ENCODE peak calls at places on chromosomes 3 and 15, in four cellular contexts. V is uterus, P is sigmoid colon, X is stomach. D is an unnamed sample.

GRCh38 chr3:155153242-155154186 is 73.4 kb downstream of the MME start:
- DNase-seq in P (no peak), X (no peak), V (no peak), D (no peak)

GRCh38 chr3:63877737-63878393 is 14.2 kb downstream of the ATXN7 start:
- DNase-seq in V (no peak), P (no peak), X (no peak), D (no peak)

GRCh38 chr3:13937131-13937530 is 57.3 kb upstream of the WNT7A start:
- DNase-seq in P (no peak), X (no peak), V (no peak), D (no peak)

GRCh38 chr3:71371282-71371681 is 212.2 kb downstream of the FOXP1 start:
- DNase-seq in X (no peak), V (no peak), P (no peak), D (no peak)

GRCh38 chr3:109559389-109559788 is 222.0 kb upstream of the DPPA4 start:
- DNase-seq in X (no peak), P (no peak), V (no peak), D (no peak)

GRCh38 chr15:101545548-101546505 is 56.3 kb upstream of the PCSK6 start:
- DNase-seq in P (peak; percentile 7), V (no peak), X (no peak), D (no peak)

GRCh38 chr15:70156781-70157261 is 59.1 kb upstream of the TLE3 start:
- DNase-seq in P (peak; percentile 86), V (no peak), X (peak; percentile 56), D (peak; percentile 78)

GRCh38 chr15:53116169-53116568 is 326.0 kb upstream of the ONECUT1 start:
- DNase-seq in X (no peak), V (no peak), P (no peak), D (no peak)

GRCh38 chr3:182248349-182248880 is 536.7 kb downstream of the SOX2 start:
- DNase-seq in P (no peak), X (no peak), V (no peak), D (no peak)

GRCh38 chr15:78316211-78317077 is 17.0 kb upstream of the SKIC8 start:
- DNase-seq in P (peak; percentile 55), X (peak; percentile 61), V (no peak), D (no peak)

GRCh38 chr3:52014613-52015012 is 18.9 kb upstream of the RPL29 start:
- DNase-seq in P (no peak), X (no peak), V (no peak), D (no peak)

GRCh38 chr15:40320931-40321371 is 2.5 kb upstream of the INAFM2 start:
- DNase-seq in V (peak; percentile 70), P (peak; percentile 79), X (peak; percentile 66), D (peak; percentile 48)

GRCh38 chr15:73524919-73525318 is 82.0 kb downstream of the REC114 start:
- DNase-seq in X (no peak), P (no peak), V (no peak), D (no peak)

GRCh38 chr3:42149537-42150426 is 58.6 kb downstream of the TRAK1 start:
- DNase-seq in X (peak; percentile 90), P (no peak), V (no peak), D (no peak)

GRCh38 chr3:183534249-183534648 is 21.3 kb downstream of the KLHL6 start:
- DNase-seq in V (no peak), X (no peak), P (no peak), D (no peak)

DNA sequence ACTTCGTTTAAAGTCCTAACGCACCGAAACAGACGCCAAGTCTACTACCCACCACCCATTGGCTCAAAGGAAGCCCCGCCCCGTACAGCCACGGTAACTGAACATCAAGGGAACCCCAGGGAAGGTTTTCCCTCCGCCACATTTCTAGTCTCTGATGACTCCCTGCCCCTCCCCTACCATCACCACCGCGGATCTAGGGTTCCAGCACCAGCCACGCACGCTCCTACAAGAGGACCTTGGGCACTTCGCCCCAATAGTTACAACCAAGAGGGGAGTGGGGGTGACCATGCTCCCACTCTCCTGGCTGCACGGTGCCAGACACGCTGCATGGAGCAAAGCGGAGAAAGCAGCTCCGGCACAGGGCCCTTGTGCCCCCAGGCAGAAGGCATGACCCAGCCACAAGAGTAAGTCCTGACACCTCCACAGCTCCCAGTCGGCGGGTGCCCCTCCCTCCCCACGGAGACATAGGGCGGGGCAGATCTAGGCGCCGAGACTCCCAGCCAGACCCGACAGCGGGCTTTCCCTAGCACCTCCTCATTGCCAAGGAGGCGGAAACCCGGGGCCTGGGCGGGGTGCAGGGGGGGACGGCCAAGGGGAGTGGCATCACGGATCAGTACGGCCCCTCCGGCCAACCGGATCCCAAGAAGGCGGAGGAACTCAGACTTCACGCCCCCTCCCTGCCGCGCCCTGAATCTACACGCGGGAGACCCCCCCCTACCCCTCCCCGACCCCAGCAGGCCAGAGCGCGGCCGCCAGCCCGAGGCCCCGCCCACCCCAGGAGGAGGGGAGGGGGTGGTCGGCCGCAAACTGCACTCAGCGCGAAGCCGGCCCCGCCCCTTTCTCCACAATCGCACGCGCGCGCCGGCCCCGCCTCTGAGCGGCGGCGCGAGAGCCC is 936 bp downstream of the SIN3A start:
- DNase-seq in V (peak; percentile 98), P (peak; percentile 99), X (peak; percentile 97), D (peak; percentile 97)
- TF ChIP-seq POLR2A in V (no peak), P (no peak), X (no peak), D (no peak)

GRCh38 chr15:66725468-66725785 is 23.4 kb downstream of the SMAD6 start:
- DNase-seq in V (no peak), P (no peak), X (no peak), D (no peak)
- H3K4me1 ChIP-seq in V (peaks cover 6% of the 10 kb centered on the region), P (peaks cover 29% of the 10 kb centered on the region), X (peaks cover 7% of the 10 kb centered on the region), D (no peaks in the 10 kb centered on the region)

GRCh38 chr3:150184426-150185071 is 213.9 kb upstream of the PFN2 start:
- DNase-seq in X (no peak), P (no peak), V (no peak), D (no peak)
- H3K4me3 ChIP-seq in X (peak overlapping the region; percentile 42), P (peak overlapping the region; percentile 38), V (no peak overlapping the region), D (peak overlapping the region; percentile 40)

DNA sequence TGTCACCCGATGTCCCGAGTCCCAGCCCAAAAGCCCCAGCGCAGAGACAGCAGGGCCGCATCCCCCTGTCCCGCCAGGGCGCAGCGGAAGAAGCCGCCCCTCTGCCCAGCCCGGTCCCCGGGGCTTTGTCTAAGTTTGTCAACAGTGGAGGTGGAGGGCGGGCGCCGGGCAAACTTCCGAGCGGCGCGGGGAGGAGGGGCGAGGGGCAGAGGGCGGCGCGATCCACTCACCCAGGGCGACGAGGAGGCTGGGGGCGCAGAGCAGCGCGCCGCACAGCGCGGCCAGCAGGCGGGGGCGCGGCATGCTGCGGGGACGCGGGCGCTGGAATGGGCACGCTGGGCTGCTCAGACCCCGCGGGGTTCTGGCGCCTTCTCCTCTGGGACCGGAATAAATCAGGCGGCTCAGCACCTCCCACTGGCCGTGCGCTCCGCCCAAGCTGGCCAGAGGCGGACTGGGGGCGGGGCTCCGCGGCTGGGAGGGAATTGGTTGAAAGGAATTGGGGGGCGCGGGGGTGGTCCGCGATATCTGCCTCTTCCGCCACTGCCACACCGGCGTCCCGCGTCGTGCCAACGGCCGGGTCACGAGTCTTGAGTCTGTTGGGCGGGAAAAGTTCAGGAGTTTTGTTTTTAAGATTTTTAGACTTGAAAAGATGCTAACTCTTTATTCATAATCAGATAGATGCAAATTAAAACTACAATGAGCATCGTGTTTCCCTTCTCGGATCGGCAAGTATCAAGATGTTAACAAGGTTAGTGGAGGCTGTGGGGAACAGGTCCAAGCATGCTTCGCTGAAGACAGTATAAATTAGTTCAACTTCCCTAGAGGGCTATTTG is at the start of gene MFGE8:
- DNase-seq in V (peak; percentile 80), X (peak; percentile 54), P (peak; percentile 85), D (peak; percentile 86)
- TF ChIP-seq POLR2A in V (peak; percentile 75), X (no peak), P (no peak), D (peak; percentile 99)

GRCh38 chr3:69255928-69256327 is 130.0 kb downstream of the FRMD4B start:
- DNase-seq in X (no peak), V (no peak), P (no peak), D (no peak)
- H3K4me1 ChIP-seq in X (no peaks in the 10 kb centered on the region), V (no peaks in the 10 kb centered on the region), P (no peaks in the 10 kb centered on the region), D (no peaks in the 10 kb centered on the region)

GRCh38 chr15:42891569-42891968 is 29.0 kb downstream of the TTBK2 start:
- DNase-seq in X (no peak), V (no peak), P (no peak), D (no peak)

DNA sequence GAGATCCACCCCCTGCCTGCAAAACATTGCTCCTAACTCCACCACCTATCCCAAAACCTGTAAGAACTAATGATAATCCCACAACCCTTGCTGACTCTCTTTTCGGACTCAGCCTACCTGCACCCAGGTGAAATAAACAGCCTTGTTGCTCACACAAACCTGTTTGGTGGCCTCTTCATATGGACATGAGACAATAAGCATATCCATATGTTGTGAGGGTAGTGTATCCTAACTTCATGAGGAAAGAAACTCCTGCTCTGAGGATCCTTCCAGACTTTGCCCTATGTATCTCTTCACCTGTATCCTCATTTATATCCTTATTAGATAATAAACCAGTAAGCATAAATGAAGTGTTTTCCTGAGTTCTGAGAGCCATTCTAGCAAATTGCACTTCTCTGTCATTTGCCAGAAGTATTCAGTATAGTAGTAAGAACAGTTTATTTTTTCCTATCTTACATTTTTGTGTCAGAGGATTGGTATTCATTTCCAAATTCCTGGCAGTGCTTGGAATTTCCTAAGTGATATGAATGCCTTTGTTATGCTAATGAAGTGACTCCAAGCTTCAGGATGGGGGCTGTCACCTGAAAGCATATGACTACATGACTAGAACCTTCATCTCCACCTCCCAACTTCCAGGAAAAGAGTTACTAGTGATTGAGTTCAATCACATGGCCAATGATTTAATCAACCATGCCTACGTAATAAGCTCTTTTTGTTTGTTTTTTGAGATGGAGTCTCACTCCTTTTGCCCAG is 30.2 kb downstream of the TTBK2 start:
- DNase-seq in V (no peak), P (no peak), X (no peak), D (no peak)
- H3K4me3 ChIP-seq in V (no peak overlapping the region), P (no peak overlapping the region), X (no peak overlapping the region), D (no peak overlapping the region)

DNA sequence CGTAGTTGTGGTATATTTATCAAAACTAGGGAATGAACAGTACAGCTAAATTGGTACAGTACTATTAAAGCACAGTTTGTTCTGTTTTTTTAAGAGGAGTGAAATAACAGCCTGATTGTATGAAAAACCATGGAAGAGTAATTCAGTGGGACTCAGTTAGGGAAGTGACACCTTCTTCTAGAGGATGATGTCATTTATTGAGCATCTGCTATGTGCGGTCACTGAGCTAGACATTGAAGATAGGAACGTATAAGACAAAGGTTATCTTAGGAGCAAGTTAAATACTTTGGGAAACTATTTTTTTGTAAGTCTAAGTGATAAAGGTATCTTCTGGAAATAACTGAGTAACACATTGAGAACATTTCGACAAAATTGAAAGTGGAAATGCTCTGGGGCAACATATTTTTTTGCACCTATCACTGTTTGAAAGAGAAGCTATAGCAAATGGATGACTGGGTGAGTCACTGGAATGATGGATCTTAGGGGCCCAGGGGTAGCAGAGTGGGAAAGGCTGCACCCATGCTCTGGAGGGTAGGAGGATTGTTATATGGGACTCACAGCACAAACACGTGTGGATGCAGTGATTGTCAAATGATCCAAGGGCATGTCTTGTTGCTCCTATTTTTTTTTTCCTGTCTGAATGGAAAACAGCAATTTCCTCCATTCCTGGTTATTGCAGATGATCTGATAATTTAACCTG is 43.0 kb downstream of the OXNAD1 start:
- DNase-seq in X (no peak), P (no peak), V (no peak), D (no peak)
- TF ChIP-seq POLR2A in X (no peak), P (no peak), V (no peak), D (no peak)

D was measured in gastrocnemius medialis.